ENCODE peak calls at places on chromosome 7, in ten cellular contexts. J is SK-N-SH, W is H1, F is ovary, N is HepG2, T is sigmoid colon, K is K562, L is transverse colon, A is stomach, Q is suprapubic skin. R is an unnamed sample. For H3K27me3, the result is how much of the 10 kb centered on the place peaks cover.

GRCh38 chr7:136523581-136523980 is 344.9 kb upstream of the CHRM2 start:
- DNase-seq in J (no peak), W (no peak), F (no peak), N (no peak), T (no peak), K (no peak), L (no peak), A (no peak), Q (no peak), R (no peak)

GRCh38 chr7:158295966-158296797 is 291.4 kb downstream of the PTPRN2 start:
- DNase-seq in J (no peak), W (peak), F (no peak), N (no peak), T (no peak), K (no peak), L (no peak), A (peak), Q (no peak), R (no peak)

GRCh38 chr7:159065151-159065550 is 79.5 kb downstream of the VIPR2 start:
- DNase-seq in J (no peak), W (no peak), F (no peak), N (no peak), T (no peak), K (no peak), L (no peak), A (no peak), Q (peak), R (no peak)

GRCh38 chr7:88758355-88759215 is 915 bp upstream of the ZNF804B start:
- DNase-seq in J (peak), W (peak), F (peak), N (no peak), T (no peak), K (no peak), L (no peak), A (no peak), Q (no peak), R (no peak)

GRCh38 chr7:101163281-101164070 is 1.9 kb downstream of the VGF start:
- DNase-seq in J (peak), W (peak), F (no peak), N (no peak), T (no peak), K (peak), L (no peak), A (no peak), Q (no peak), R (no peak)

GRCh38 chr7:40899151-40899550 is 764.3 kb downstream of the SUGCT start:
- DNase-seq in J (no peak), W (no peak), F (no peak), N (no peak), T (peak), K (no peak), L (no peak), A (no peak), Q (no peak), R (no peak)

GRCh38 chr7:30478349-30479228 is at the start of gene NOD1:
- DNase-seq in J (peak), W (peak), F (peak), N (peak), T (peak), K (peak), L (peak), A (peak), Q (peak), R (peak)

GRCh38 chr7:91566333-91566732 is 302.1 kb downstream of the FZD1 start:
- DNase-seq in J (peak), W (no peak), F (no peak), N (no peak), T (no peak), K (no peak), L (no peak), A (no peak), Q (no peak), R (no peak)

GRCh38 chr7:39734605-39735004 is 111.2 kb downstream of the RALA start:
- DNase-seq in J (no peak), W (no peak), F (no peak), N (no peak), T (no peak), K (no peak), L (no peak), A (no peak), Q (no peak), R (no peak)

GRCh38 chr7:90749774-90750173 is 153.7 kb downstream of the CDK14 start:
- DNase-seq in J (peak), W (no peak), F (no peak), N (peak), T (no peak), K (no peak), L (no peak), A (no peak), Q (no peak), R (no peak)

GRCh38 chr7:124723012-124723411 is 42.6 kb downstream of the GPR37 start:
- DNase-seq in J (no peak), W (no peak), F (no peak), N (peak), T (no peak), K (no peak), L (no peak), A (no peak), Q (no peak), R (no peak)

GRCh38 chr7:28754027-28754426 is 204.1 kb downstream of the TRIL start:
- DNase-seq in J (no peak), W (no peak), F (no peak), N (no peak), T (no peak), K (no peak), L (no peak), A (no peak), Q (no peak), R (peak)

GRCh38 chr7:2003451-2003930 is 229.3 kb downstream of the MAD1L1 start:
- DNase-seq in J (no peak), W (no peak), F (peak), N (no peak), T (peak), K (no peak), L (no peak), A (no peak), Q (peak), R (no peak)
- TF ChIP-seq EP300 in J (no peak), W (no peak), F (no peak), N (no peak), T (no peak), K (no peak), L (no peak), A (no peak), Q (no peak), R (no peak)

DNA sequence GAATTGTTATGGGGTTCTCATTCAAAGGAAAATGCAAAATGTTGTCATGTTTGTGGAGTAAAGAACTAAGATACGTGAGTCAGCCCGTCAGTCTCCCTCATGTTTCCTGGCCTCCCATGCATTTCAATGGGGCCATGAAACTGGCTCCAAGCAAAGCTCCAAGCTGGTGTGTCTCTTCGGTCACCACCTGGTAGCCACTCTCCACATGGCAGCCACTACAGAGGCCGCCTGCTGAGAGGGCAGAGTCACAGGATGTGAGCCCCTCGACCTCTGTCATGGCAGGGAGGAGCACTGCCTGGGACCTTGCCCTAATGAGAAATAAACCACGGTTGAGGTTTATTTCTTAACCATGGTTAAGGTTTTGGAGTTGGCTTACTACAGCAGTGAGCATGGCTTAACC is 62.6 kb downstream of the AOC1 start:
- DNase-seq in J (no peak), W (no peak), F (no peak), N (no peak), T (no peak), K (no peak), L (no peak), A (no peak), Q (no peak), R (no peak)
- H3K27me3 ChIP-seq in J (under half), W (under half), F (under half), N (under half), T (under half), K (under half), L (under half), A (under half), Q (under half), R (under half)

DNA sequence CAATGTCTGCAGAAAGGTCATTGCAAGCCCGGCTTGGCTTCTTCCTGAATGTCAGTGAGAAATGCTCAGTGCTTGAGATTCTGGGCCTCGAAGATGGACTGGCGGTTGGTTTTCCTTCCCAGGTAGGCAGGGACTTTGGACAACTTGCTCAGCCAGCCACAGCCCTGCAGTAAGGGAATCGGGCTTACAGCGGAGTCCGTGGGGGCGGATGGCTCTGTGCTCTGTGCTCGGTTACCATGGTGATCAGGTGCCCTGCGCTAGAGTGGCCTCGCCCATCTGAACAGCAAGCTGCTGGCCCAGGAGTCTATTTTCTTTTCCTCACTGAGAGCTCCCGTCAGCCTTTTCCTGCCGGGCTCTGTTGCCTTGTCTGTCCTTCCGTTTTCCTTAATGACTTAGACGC is 77.8 kb upstream of the SH2B2 start:
- DNase-seq in J (no peak), W (no peak), F (no peak), N (no peak), T (no peak), K (no peak), L (peak), A (no peak), Q (no peak), R (no peak)
- TF ChIP-seq EP300 in J (no peak), W (no peak), F (no peak), N (no peak), T (no peak), K (no peak), L (no peak), A (no peak), Q (no peak), R (no peak)

DNA sequence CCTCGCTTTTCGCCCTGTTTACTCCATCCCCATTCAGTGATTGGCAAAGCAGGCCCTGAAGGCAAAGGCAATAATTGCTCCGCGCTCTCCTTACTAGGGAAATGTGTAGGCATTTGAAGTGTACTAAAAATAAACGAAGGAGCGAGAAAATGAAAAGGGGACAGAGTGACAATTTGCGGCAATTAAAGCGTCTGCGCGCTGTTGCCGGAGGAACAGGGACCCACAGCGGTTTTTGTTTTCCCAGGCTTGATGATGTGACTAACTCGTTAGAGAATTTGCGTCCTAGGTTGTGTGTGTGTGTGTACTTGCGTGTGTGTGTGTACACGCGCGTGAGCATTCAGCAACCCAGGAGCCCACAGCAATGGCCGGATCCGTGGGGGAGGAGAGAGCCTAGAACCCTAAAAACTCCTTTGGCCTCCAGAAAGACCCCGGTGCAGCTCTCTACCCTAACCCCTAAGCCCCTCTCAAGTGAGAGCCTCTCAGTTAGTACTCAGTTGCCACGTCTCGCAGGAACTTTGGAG is 7.8 kb upstream of the DLX6 start:
- DNase-seq in J (no peak), W (no peak), F (no peak), N (no peak), T (no peak), K (no peak), L (no peak), A (no peak), Q (no peak), R (no peak)
- H3K27me3 ChIP-seq in J (under half), W (half or more), F (under half), N (under half), T (half or more), K (half or more), L (half or more), A (under half), Q (half or more), R (half or more)

GRCh38 chr7:18864967-18865366 is 252.5 kb downstream of the TWIST1 start:
- DNase-seq in J (no peak), W (no peak), F (no peak), N (no peak), T (no peak), K (no peak), L (no peak), A (no peak), Q (no peak), R (no peak)

GRCh38 chr7:18861514-18861913 is 255.9 kb downstream of the TWIST1 start:
- DNase-seq in J (no peak), W (no peak), F (no peak), N (no peak), T (no peak), K (no peak), L (no peak), A (no peak), Q (no peak), R (no peak)

GRCh38 chr7:18872344-18872743 is 245.1 kb downstream of the TWIST1 start:
- DNase-seq in J (no peak), W (no peak), F (no peak), N (no peak), T (no peak), K (no peak), L (no peak), A (no peak), Q (no peak), R (no peak)

DNA sequence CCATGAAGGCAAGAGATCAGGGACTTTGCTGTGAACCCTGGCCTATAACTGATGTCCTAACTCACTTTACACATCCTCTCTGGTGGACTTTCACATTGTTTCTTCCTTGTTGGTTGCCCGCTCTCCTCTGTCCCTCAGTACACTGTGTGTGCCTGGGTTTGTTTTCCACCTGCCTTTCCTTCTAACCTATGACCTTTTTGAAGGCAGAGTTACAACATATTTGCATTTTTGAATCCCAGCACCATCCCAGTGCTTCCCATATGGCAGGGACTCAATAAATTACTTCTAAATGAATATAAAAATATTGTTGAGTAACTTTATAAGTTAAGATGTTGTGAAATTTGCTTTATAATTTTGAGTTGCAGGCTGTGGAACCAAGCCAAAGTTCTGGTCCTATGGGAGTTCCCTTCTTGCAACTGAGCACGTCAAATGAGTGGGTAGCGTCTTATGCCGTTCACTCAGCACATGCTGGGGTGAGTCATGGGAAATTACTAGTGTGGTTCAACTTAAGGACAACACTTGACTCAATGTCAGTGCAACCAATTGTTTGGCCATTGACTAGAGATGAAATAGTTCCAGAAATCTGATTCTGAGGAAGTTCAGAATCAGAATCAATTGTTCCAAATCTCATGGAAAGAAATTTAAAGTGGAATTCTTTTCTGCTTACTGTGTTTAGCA is 250.9 kb downstream of the TWIST1 start:
- DNase-seq in J (no peak), W (no peak), F (no peak), N (no peak), T (peak), K (no peak), L (peak), A (no peak), Q (peak), R (peak)
- TF ChIP-seq EP300 in J (peak), W (no peak), F (no peak), N (no peak), T (no peak), K (no peak), L (no peak), A (no peak), Q (no peak), R (peak)

GRCh38 chr7:50720295-50720694 is 62.4 kb downstream of the GRB10 start:
- DNase-seq in J (no peak), W (no peak), F (no peak), N (no peak), T (no peak), K (no peak), L (no peak), A (no peak), Q (no peak), R (no peak)

GRCh38 chr7:50721661-50722259 is 60.9 kb downstream of the GRB10 start:
- DNase-seq in J (no peak), W (no peak), F (no peak), N (no peak), T (no peak), K (no peak), L (peak), A (peak), Q (no peak), R (no peak)

GRCh38 chr7:50718876-50719275 is 63.8 kb downstream of the GRB10 start:
- DNase-seq in J (no peak), W (no peak), F (no peak), N (peak), T (no peak), K (no peak), L (no peak), A (no peak), Q (no peak), R (no peak)

GRCh38 chr7:50723888-50724287 is 58.8 kb downstream of the GRB10 start:
- DNase-seq in J (no peak), W (no peak), F (no peak), N (no peak), T (no peak), K (no peak), L (no peak), A (no peak), Q (no peak), R (no peak)

DNA sequence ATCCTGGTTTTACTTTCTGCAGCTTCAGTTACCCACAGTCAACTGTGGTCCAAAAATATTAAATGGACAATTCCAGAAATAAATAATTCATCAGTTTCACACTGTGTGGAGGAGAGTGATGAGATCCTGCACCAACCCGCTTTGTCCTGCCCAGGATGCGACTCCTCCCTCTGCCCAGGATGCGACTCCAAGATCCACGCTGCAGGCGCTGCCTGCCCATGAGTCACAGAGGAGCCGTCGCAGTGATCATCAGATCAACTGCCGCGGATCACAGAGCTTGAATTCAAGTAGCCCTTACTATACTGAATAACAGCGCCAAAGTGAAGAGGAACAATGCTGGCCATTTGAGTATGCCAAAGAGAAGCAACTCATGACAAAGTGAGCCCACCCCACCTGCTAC is 61.5 kb downstream of the GRB10 start:
- DNase-seq in J (no peak), W (no peak), F (no peak), N (no peak), T (peak), K (no peak), L (no peak), A (no peak), Q (no peak), R (no peak)
- H3K27me3 ChIP-seq in J (under half), W (under half), F (under half), N (under half), T (under half), K (under half), L (under half), A (under half), Q (under half), R (under half)

DNA sequence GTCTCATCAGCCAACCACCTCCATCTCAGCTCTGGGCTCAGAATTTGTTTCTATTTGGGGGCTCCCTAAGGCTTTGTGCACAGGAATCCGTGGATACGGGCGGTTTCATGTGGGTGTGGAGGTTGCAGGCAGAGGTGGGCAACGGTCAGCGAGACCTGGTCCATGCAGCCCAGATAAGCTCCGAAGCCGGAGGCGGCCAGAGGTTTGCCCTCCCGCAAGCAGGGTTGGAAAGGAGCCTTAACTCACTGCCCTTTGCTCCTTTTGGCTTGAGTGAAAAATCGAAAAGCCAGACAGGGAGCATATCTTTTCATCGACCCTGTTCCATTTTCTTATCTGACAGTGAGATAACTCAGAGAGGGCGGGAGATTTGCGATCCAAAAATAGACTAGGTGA is 1.5 kb downstream of the GRM3 start:
- DNase-seq in J (no peak), W (no peak), F (no peak), N (no peak), T (no peak), K (no peak), L (no peak), A (no peak), Q (no peak), R (no peak)
- TF ChIP-seq EP300 in J (no peak), W (no peak), F (no peak), N (no peak), T (no peak), K (no peak), L (no peak), A (no peak), Q (no peak), R (no peak)

GRCh38 chr7:1322240-1323110 is 89.8 kb downstream of the UNCX start:
- DNase-seq in J (peak), W (no peak), F (no peak), N (no peak), T (no peak), K (no peak), L (no peak), A (no peak), Q (no peak), R (no peak)
- H3K27me3 ChIP-seq in J (half or more), W (under half), F (under half), N (under half), T (half or more), K (under half), L (half or more), A (under half), Q (half or more), R (half or more)

GRCh38 chr7:83077328-83077727 is 85.4 kb downstream of the PCLO start:
- DNase-seq in J (no peak), W (no peak), F (no peak), N (no peak), T (no peak), K (no peak), L (no peak), A (no peak), Q (no peak), R (no peak)
- TF ChIP-seq EP300 in J (no peak), W (no peak), F (no peak), N (no peak), T (no peak), K (no peak), L (no peak), A (no peak), Q (no peak), R (no peak)

DNA sequence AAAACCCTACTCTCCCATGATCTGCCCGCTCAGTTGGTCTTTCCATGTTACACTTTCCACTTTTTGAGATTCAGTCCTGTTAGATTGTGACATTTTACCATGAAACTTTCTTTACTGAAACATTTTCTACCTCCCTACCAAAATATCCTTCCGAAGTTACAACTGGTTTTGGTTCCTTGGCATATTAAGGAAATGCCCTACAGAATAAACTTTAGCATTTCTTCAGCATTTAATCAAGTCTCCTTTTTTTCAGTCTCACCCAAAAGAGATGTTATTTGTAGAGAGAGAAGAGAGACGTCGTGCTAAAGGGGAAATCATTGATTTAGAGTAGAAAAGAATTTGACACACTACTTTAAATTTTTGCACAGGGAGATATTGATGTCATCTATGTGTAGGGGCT is 9.7 kb upstream of the FEZF1 start:
- DNase-seq in J (no peak), W (no peak), F (no peak), N (no peak), T (no peak), K (no peak), L (no peak), A (no peak), Q (no peak), R (no peak)
- H3K27me3 ChIP-seq in J (half or more), W (under half), F (under half), N (half or more), T (half or more), K (under half), L (half or more), A (under half), Q (half or more), R (half or more)

R was measured in tibial nerve.